ENCODE peak calls at places on chromosomes 16 and 17, in four cellular contexts. A is RWPE1, H is neuronal stem cell, S is activated T-cell treated with anti-CD3 and anti-CD28 coated beads for 1 hour. Z is an unnamed sample.
A peak's percentile ranks its signal among the peaks of the same experiment; 100 is the strongest.

GRCh38 chr16:77238593-77238992 is 39.4 kb downstream of the SYCE1L start:
- DNase-seq in H (no peak), S (no peak), A (no peak), Z (no peak)

GRCh38 chr17:77821114-77821513 is 137.4 kb upstream of the TNRC6C start:
- DNase-seq in H (no peak), S (no peak), A (no peak), Z (no peak)

GRCh38 chr17:74012465-74012864 is 191.0 kb upstream of the RPL38 start:
- DNase-seq in A (no peak), H (no peak), S (peak; percentile 16), Z (no peak)

GRCh38 chr17:20156196-20157077 is 147.3 kb downstream of the SPECC1 start:
- DNase-seq in A (peak; percentile 84), S (no peak), H (peak; percentile 29), Z (no peak)

GRCh38 chr17:2347805-2348685 is 10.7 kb downstream of the SGSM2 start:
- DNase-seq in S (no peak), H (peak; percentile 88), A (peak; percentile 67), Z (no peak)

GRCh38 chr17:76753061-76753961 is 15.4 kb downstream of the MFSD11 start:
- DNase-seq in A (no peak), H (no peak), S (no peak), Z (no peak)

GRCh38 chr16:78686601-78687000 is 587.1 kb downstream of the WWOX start:
- DNase-seq in A (no peak), H (no peak), S (no peak), Z (no peak)

GRCh38 chr16:27978876-27979275 is 84.6 kb downstream of the GSG1L start:
- DNase-seq in A (no peak), H (no peak), S (no peak), Z (no peak)

GRCh38 chr16:16797239-16797638 is 418.3 kb downstream of the NPIPA7 start:
- DNase-seq in H (peak; percentile 32), A (no peak), S (no peak), Z (no peak)

GRCh38 chr17:30173649-30174048 is 57.0 kb downstream of the NSRP1 start:
- DNase-seq in H (no peak), A (no peak), S (no peak), Z (no peak)

GRCh38 chr16:27347930-27348685 is 34.3 kb downstream of the IL4R start:
- DNase-seq in S (no peak), H (no peak), A (no peak), Z (no peak)

GRCh38 chr17:74433421-74434121 is 1.7 kb downstream of the GPRC5C start:
- DNase-seq in A (no peak), H (no peak), S (no peak), Z (no peak)

GRCh38 chr17:81365148-81365600 is 30.1 kb upstream of the BAHCC1 start:
- DNase-seq in H (no peak), A (peak; percentile 73), S (no peak), Z (peak; percentile 55)

GRCh38 chr17:34579017-34579946 is at the start of gene TMEM132E:
- DNase-seq in S (no peak), A (no peak), H (peak; percentile 67), Z (peak; percentile 88)

GRCh38 chr16:10824111-10824893 is 5.7 kb upstream of the TVP23A start:
- DNase-seq in H (no peak), S (no peak), A (no peak), Z (no peak)

GRCh38 chr16:23424292-23424958 is 28.6 kb downstream of the COG7 start:
- DNase-seq in S (no peak), H (no peak), A (peak; percentile 80), Z (peak; percentile 53)

GRCh38 chr16:75256871-75257343 is 5.5 kb upstream of the BCAR1 start:
- DNase-seq in A (no peak), S (no peak), H (no peak), Z (peak; percentile 66)

GRCh38 chr17:61581611-61582349 is 9.2 kb downstream of the NACA2 start:
- DNase-seq in A (no peak), H (no peak), S (no peak), Z (no peak)

GRCh38 chr17:81317992-81318391 is 22.9 kb upstream of the SLC38A10 start:
- DNase-seq in A (no peak), H (no peak), S (no peak), Z (no peak)

GRCh38 chr17:43641416-43641815 is 20.3 kb downstream of the MEOX1 start:
- DNase-seq in A (no peak), S (no peak), H (no peak), Z (no peak)

GRCh38 chr16:52469775-52470174 is 77.2 kb downstream of the TOX3 start:
- DNase-seq in A (peak; percentile 13), H (no peak), S (no peak), Z (no peak)

GRCh38 chr16:84648595-84649510 is 542 bp downstream of the KLHL36 start:
- DNase-seq in S (peak; percentile 26), A (peak; percentile 59), H (no peak), Z (no peak)

GRCh38 chr16:49608095-49608494 is 234.5 kb downstream of the C16orf78 start:
- DNase-seq in S (no peak), A (no peak), H (no peak), Z (no peak)

GRCh38 chr16:14486520-14487303 is 143.3 kb downstream of the PARN start:
- DNase-seq in A (peak; percentile 86), H (no peak), S (no peak), Z (peak; percentile 76)

GRCh38 chr17:80924807-80925610 is 66.6 kb upstream of the CHMP6 start:
- DNase-seq in A (no peak), S (no peak), H (no peak), Z (peak; percentile 18)

Z was measured in dorsolateral prefrontal cortex.